ENCODE peak calls at places on chromosomes 7 and 10, in four cellular contexts. U is neural crest cell, S is KBM-7, Q is type B pancreatic cell. L is an unnamed sample.
A peak's percentile ranks its signal among the peaks of the same experiment; 100 is the strongest.

GRCh38 chr10:74640134-74640533 is 186.3 kb upstream of the KAT6B start:
- DNase-seq in U (no peak), S (no peak), Q (no peak), L (no peak)

GRCh38 chr10:99787303-99787702 is 4.9 kb downstream of the ABCC2 start:
- DNase-seq in U (no peak), S (no peak), Q (no peak), L (no peak)

GRCh38 chr7:139328375-139328774 is 12.8 kb upstream of the FMC1 start:
- DNase-seq in U (no peak), S (no peak), Q (no peak), L (peak; percentile 77)

GRCh38 chr7:140501941-140502340 is 22.6 kb upstream of the MKRN1 start:
- DNase-seq in U (no peak), S (no peak), Q (no peak), L (no peak)

GRCh38 chr10:64091889-64092288 is 570.7 kb downstream of the REEP3 start:
- DNase-seq in U (no peak), S (peak; percentile 3), Q (no peak), L (no peak)

GRCh38 chr7:43758029-43758860 is at the start of gene BLVRA:
- DNase-seq in U (peak; percentile 49), S (peak; percentile 28), Q (peak; percentile 80), L (peak; percentile 52)

GRCh38 chr7:116180302-116180701 is 30.0 kb upstream of the TES start:
- DNase-seq in U (no peak), S (peak; percentile 66), Q (no peak), L (peak; percentile 51)

GRCh38 chr10:132156382-132156781 is 30.4 kb upstream of the DPYSL4 start:
- DNase-seq in U (no peak), S (no peak), Q (no peak), L (no peak)

GRCh38 chr7:128322040-128322643 is 21.6 kb downstream of the RBM28 start:
- DNase-seq in U (no peak), S (peak; percentile 66), Q (no peak), L (peak; percentile 7)

GRCh38 chr10:76282122-76283030 is 851.0 kb downstream of the LRMDA start:
- DNase-seq in U (no peak), S (no peak), Q (no peak), L (no peak)

GRCh38 chr10:17237915-17238444 is 9.9 kb downstream of the VIM start:
- DNase-seq in U (no peak), S (no peak), Q (no peak), L (no peak)